ENCODE peak calls at places on chromosome 10, in six cellular contexts. L is T-cell, A is right lobe of liver, Y is esophagus squamous epithelium, F is GM13977, E is tibial artery. S is an unnamed sample.

GRCh38 chr10:123160311-123160980 is 6.2 kb downstream of the BUB3 start:
- DNase-seq in F (no peak), Y (no peak), L (no peak), E (no peak), A (no peak), S (peak; percentile 41)

GRCh38 chr10:6542999-6543430 is 37.1 kb downstream of the PRKCQ start:
- DNase-seq in E (no peak), A (no peak), F (no peak), L (peak; percentile 49), Y (no peak), S (peak; percentile 51)

GRCh38 chr10:6766061-6766460 is 186.0 kb upstream of the PRKCQ start:
- DNase-seq in L (no peak), E (no peak), A (no peak), Y (no peak), F (no peak), S (no peak)

GRCh38 chr10:73119952-73120351 is 9.7 kb downstream of the NUDT13 start:
- DNase-seq in A (no peak), L (no peak), F (no peak), Y (no peak), E (no peak), S (no peak)

GRCh38 chr10:118412918-118413317 is 70.8 kb upstream of the FAM204A start:
- DNase-seq in A (no peak), E (no peak), Y (no peak), F (no peak), L (no peak), S (no peak)

GRCh38 chr10:29736325-29737208 is 101.8 kb upstream of the SVIL start:
- DNase-seq in Y (no peak), E (peak; percentile 62), L (no peak), F (peak; percentile 49), A (peak; percentile 79), S (no peak)

GRCh38 chr10:133127291-133128125 is 32.5 kb upstream of the KNDC1 start:
- DNase-seq in E (no peak), F (peak; percentile 57), A (peak; percentile 38), L (peak; percentile 12), Y (no peak), S (no peak)

GRCh38 chr10:62710182-62710581 is 94.3 kb upstream of the ADO start:
- DNase-seq in F (no peak), L (no peak), E (no peak), A (no peak), Y (no peak), S (no peak)

GRCh38 chr10:125035136-125035535 is 93.2 kb downstream of the ZRANB1 start:
- DNase-seq in A (no peak), F (no peak), E (no peak), Y (no peak), L (no peak), S (no peak)

S was measured in MM.1S.